ENCODE peak calls at places on chromosomes 5 and 9, in nine cellular contexts. W, Y, M, B, A, I, Q, X and P are unnamed samples.

GRCh38 chr5:42944989-42945388 is 95.1 kb downstream of the ANXA2R start:
- DNase-seq in M (no peak), I (no peak), B (no peak), Q (peak; percentile 91), W (no peak), X (peak; percentile 92), A (peak; percentile 96), Y (no peak), P (peak; percentile 94)

GRCh38 chr9:124251188-124251587 is 6.6 kb upstream of the NEK6 start:
- DNase-seq in A (no peak), B (no peak), M (no peak), X (no peak), I (no peak), Q (no peak), W (peak; percentile 36), Y (no peak), P (no peak)

GRCh38 chr9:114282926-114283325 is 40.0 kb upstream of the ORM1 start:
- DNase-seq in M (no peak), Y (no peak), I (no peak), W (peak; percentile 39), B (no peak), X (peak; percentile 95), Q (no peak), A (peak; percentile 93), P (peak; percentile 93)

GRCh38 chr5:117103703-117104102 is 529.1 kb upstream of the SEMA6A start:
- DNase-seq in A (no peak), B (no peak), Q (no peak), I (no peak), W (no peak), M (peak; percentile 46), Y (no peak), X (no peak), P (no peak)

GRCh38 chr5:127705120-127705892 is 2.1 kb downstream of the CCDC192 start:
- DNase-seq in M (no peak), X (peak; percentile 69), Q (peak; percentile 66), A (peak; percentile 86), I (peak; percentile 33), W (no peak), B (no peak), Y (no peak), P (peak; percentile 92)

GRCh38 chr9:87685871-87686519 is 39.9 kb upstream of the CTSL start:
- DNase-seq in X (no peak), B (no peak), Q (no peak), W (no peak), Y (peak; percentile 84), I (no peak), A (peak; percentile 27), M (no peak), P (peak; percentile 14)

GRCh38 chr9:78023003-78023741 is 8.4 kb downstream of the GNAQ start:
- DNase-seq in I (no peak), B (no peak), W (no peak), Q (no peak), M (no peak), X (peak; percentile 83), A (peak; percentile 82), Y (no peak), P (peak; percentile 85)

GRCh38 chr5:158947831-158948230 is 151.9 kb downstream of the EBF1 start:
- DNase-seq in I (no peak), B (no peak), W (no peak), Y (no peak), X (peak; percentile 39), A (peak; percentile 43), Q (no peak), M (no peak), P (peak; percentile 22)

GRCh38 chr5:173907686-173908371 is 19.7 kb downstream of the CPEB4 start:
- DNase-seq in Q (peak; percentile 46), A (peak; percentile 28), I (no peak), B (no peak), M (no peak), W (no peak), X (peak; percentile 78), Y (no peak), P (peak; percentile 33)

GRCh38 chr9:91725651-91726050 is 224.4 kb downstream of the ROR2 start:
- DNase-seq in B (no peak), Q (no peak), M (no peak), I (no peak), W (no peak), Y (no peak), X (no peak), A (no peak), P (no peak)

GRCh38 chr5:55969956-55970355 is 24.8 kb downstream of the IL6ST start:
- DNase-seq in B (no peak), W (no peak), X (peak; percentile 31), Y (no peak), M (no peak), A (peak; percentile 54), Q (no peak), I (no peak), P (peak; percentile 37)

GRCh38 chr9:110443878-110444245 is 106.2 kb upstream of the TXNDC8 start:
- DNase-seq in X (peak; percentile 91), B (no peak), Q (no peak), W (no peak), Y (no peak), I (no peak), M (no peak), A (peak; percentile 80), P (peak; percentile 90)

GRCh38 chr9:112841261-112841660 is 49.4 kb downstream of the SLC46A2 start:
- DNase-seq in Y (no peak), Q (no peak), I (no peak), B (no peak), X (no peak), W (no peak), A (no peak), M (no peak), P (no peak)

GRCh38 chr5:181248277-181248676 is 4.6 kb upstream of the RACK1 start:
- DNase-seq in W (no peak), A (no peak), I (no peak), B (no peak), M (no peak), Q (no peak), X (no peak), Y (no peak), P (no peak)

GRCh38 chr5:111495159-111495558 is 17.2 kb downstream of the STARD4 start:
- DNase-seq in Q (no peak), M (no peak), X (no peak), A (no peak), Y (no peak), W (no peak), B (no peak), I (no peak), P (no peak)

GRCh38 chr9:131484051-131484445 is 18.7 kb upstream of the POMT1 start:
- DNase-seq in Y (peak; percentile 36), A (no peak), X (no peak), Q (no peak), M (no peak), I (no peak), W (no peak), B (peak; percentile 32), P (no peak)

GRCh38 chr5:143653766-143654282 is 158.1 kb upstream of the HMHB1 start:
- DNase-seq in I (no peak), M (no peak), X (no peak), B (no peak), W (no peak), Q (no peak), A (no peak), Y (no peak), P (peak; percentile 35)

GRCh38 chr5:133816791-133817190 is 151.6 kb downstream of the C5orf15 start:
- DNase-seq in M (no peak), W (no peak), A (no peak), B (no peak), Q (no peak), I (no peak), X (no peak), Y (no peak), P (no peak)

GRCh38 chr9:34123682-34124081 is 2.8 kb downstream of the DCAF12 start:
- DNase-seq in Q (no peak), B (no peak), X (no peak), A (no peak), W (peak; percentile 70), Y (no peak), I (no peak), M (no peak), P (no peak)
- TF ChIP-seq CTCF in Q (no peak), B (no peak), X (no peak), A (no peak), W (no peak), Y (no peak), I (no peak), M (no peak), P (no peak)

GRCh38 chr9:83473488-83473971 is 64.7 kb downstream of the FRMD3 start:
- DNase-seq in M (no peak), W (no peak), X (peak; percentile 8), Y (no peak), I (no peak), Q (peak; percentile 51), B (no peak), A (no peak), P (no peak)
- H3K4me3 ChIP-seq in M (no peak overlapping the region), W (no peak overlapping the region), X (no peak overlapping the region), Y (peak overlapping the region; percentile 7), I (no peak overlapping the region), Q (no peak overlapping the region), B (peak overlapping the region; percentile 44), A (no peak overlapping the region), P (no peak overlapping the region)

GRCh38 chr9:76761448-76761847 is 2.8 kb upstream of the PCA3 start:
- DNase-seq in A (peak; percentile 7), Q (peak; percentile 19), I (no peak), W (no peak), Y (no peak), M (no peak), X (peak; percentile 3), B (no peak), P (peak; percentile 24)
- TF ChIP-seq CTCF in A (peak; percentile 50), Q (peak; percentile 58), I (peak; percentile 33), W (peak; percentile 11), Y (no peak), M (peak; percentile 45), X (peak; percentile 51), B (no peak), P (peak; percentile 36)

GRCh38 chr5:131381011-131381410 is 117.2 kb downstream of the CDC42SE2 start:
- DNase-seq in X (no peak), I (no peak), A (peak; percentile 25), M (no peak), Q (no peak), B (no peak), Y (no peak), W (no peak), P (no peak)

GRCh38 chr5:131381792-131382191 is 117.9 kb downstream of the CDC42SE2 start:
- DNase-seq in B (no peak), W (no peak), I (no peak), Q (no peak), M (no peak), Y (no peak), X (no peak), A (no peak), P (no peak)

GRCh38 chr5:131379071-131379538 is 115.3 kb downstream of the CDC42SE2 start:
- DNase-seq in X (no peak), M (no peak), W (no peak), B (no peak), A (peak; percentile 18), I (no peak), Q (no peak), Y (no peak), P (no peak)

GRCh38 chr5:131377785-131378325 is 114.0 kb downstream of the CDC42SE2 start:
- DNase-seq in M (no peak), Q (no peak), W (no peak), B (no peak), I (no peak), A (peak; percentile 86), Y (no peak), X (no peak), P (no peak)

DNA sequence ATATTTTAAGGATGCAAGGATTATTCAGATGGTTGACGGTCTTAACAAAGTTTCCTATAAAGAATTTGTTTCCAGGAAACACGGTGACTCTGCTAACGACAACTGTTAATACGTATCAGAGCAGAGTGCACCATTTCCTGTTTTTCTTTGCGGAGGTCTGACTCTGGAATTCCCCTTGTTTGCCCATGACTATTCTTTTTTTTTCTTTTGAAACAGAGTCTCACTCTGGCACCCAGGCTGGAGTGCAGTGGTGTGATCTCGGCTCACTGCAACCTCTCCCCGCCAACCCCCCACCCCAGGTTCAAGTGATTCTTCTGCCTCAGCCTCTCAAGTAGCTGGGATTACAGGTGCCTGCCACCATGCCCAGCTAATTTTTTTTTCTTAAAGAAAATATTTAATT is 115.9 kb downstream of the CDC42SE2 start:
- DNase-seq in B (no peak), Q (peak; percentile 61), Y (no peak), I (no peak), M (no peak), A (peak; percentile 79), X (no peak), W (no peak), P (no peak)
- H3K4me3 ChIP-seq in B (peak overlapping the region; percentile 1), Q (no peak overlapping the region), Y (no peak overlapping the region), I (peak overlapping the region; percentile 18), M (no peak overlapping the region), A (no peak overlapping the region), X (no peak overlapping the region), W (no peak overlapping the region), P (no peak overlapping the region)